ENCODE peak calls at places on chromosomes 5 and 9, in ten cellular contexts. L is activated naive CD4-positive, alpha-beta T cell treated with anti-CD3 and anti-CD28 coated beads for 36 hours; R is stimulated activated CD8-positive, alpha-beta memory T cell treated with anti-CD3 and anti-CD28 coated beads, Interleukin-4, amount 100 ng/mL, for 4 hours; K is ecto neural progenitor cell; Y is midbrain; D is NCI-H1092 treated with DMSO at 0.1 percent for 48 hours; N is cerebellar cortex; E is HTR-8/SVneo; F is nephron progenitor cell; G is caudate nucleus. S is an unnamed sample.

GRCh38 chr9:132744881-132745761 is 74.9 kb downstream of the GTF3C4 start:
- DNase-seq in K (no peak), E (no peak), R (no peak), L (peak), D (no peak), N (no peak), Y (no peak), G (no peak), F (peak), S (peak)

GRCh38 chr9:88310310-88310980 is 77.8 kb upstream of the SPIN1 start:
- DNase-seq in D (no peak), Y (no peak), E (no peak), G (no peak), L (no peak), R (no peak), F (no peak), N (peak), K (peak), S (no peak)

GRCh38 chr9:111431684-111432083 is 52.5 kb downstream of the ECPAS start:
- DNase-seq in F (no peak), Y (no peak), N (no peak), E (no peak), L (no peak), K (no peak), D (no peak), G (no peak), R (no peak), S (no peak)

GRCh38 chr5:40334242-40334635 is 345.5 kb upstream of the PTGER4 start:
- DNase-seq in Y (no peak), F (no peak), K (no peak), R (no peak), L (no peak), E (no peak), D (no peak), G (no peak), N (no peak), S (no peak)

GRCh38 chr5:142499591-142500384 is 175.0 kb upstream of the SPRY4 start:
- DNase-seq in N (no peak), G (no peak), R (no peak), E (no peak), K (no peak), L (no peak), Y (no peak), F (no peak), D (peak), S (no peak)

GRCh38 chr5:38393636-38394035 is 135.3 kb downstream of the EGFLAM start:
- DNase-seq in L (no peak), N (no peak), Y (no peak), D (no peak), G (no peak), R (no peak), K (no peak), E (no peak), F (no peak), S (no peak)

GRCh38 chr9:36877239-36877638 is 156.8 kb downstream of the PAX5 start:
- DNase-seq in K (no peak), G (no peak), Y (no peak), L (no peak), R (no peak), N (no peak), E (no peak), D (no peak), F (no peak), S (no peak)

GRCh38 chr5:149063901-149064478 is 1.1 kb upstream of the SH3TC2 start:
- DNase-seq in R (no peak), D (no peak), N (no peak), L (no peak), Y (no peak), E (no peak), K (no peak), G (no peak), F (no peak), S (no peak)

GRCh38 chr5:112005533-112005926 is 248.5 kb upstream of the NREP start:
- DNase-seq in F (no peak), G (no peak), D (no peak), K (no peak), R (no peak), N (no peak), E (no peak), L (no peak), Y (no peak), S (no peak)

GRCh38 chr5:73482383-73483193 is 15.7 kb upstream of the BTF3 start:
- DNase-seq in G (no peak), D (peak), E (no peak), Y (no peak), L (no peak), R (no peak), K (no peak), F (no peak), N (no peak), S (peak)

GRCh38 chr5:127092690-127093089 is 19.4 kb upstream of the C5orf63 start:
- DNase-seq in N (no peak), Y (no peak), R (no peak), E (peak), L (no peak), F (no peak), G (no peak), K (no peak), D (no peak), S (peak)

GRCh38 chr5:151684690-151685361 is 1.9 kb downstream of the SPARC start:
- DNase-seq in G (no peak), E (peak), F (peak), D (no peak), R (no peak), L (no peak), N (peak), Y (peak), K (peak), S (no peak)

GRCh38 chr9:91089405-91090131 is 272.1 kb downstream of the AUH start:
- DNase-seq in R (no peak), D (peak), G (no peak), Y (no peak), F (no peak), E (peak), L (peak), K (no peak), N (peak), S (peak)

GRCh38 chr5:53426517-53426839 is 54.0 kb upstream of the FST start:
- DNase-seq in K (no peak), R (no peak), N (no peak), D (no peak), Y (no peak), E (no peak), G (no peak), L (no peak), F (no peak), S (no peak)

GRCh38 chr5:191949-192690 is 825 bp downstream of the LRRC14B start:
- DNase-seq in L (no peak), E (no peak), G (no peak), Y (no peak), D (no peak), R (no peak), N (no peak), F (no peak), K (no peak), S (no peak)

GRCh38 chr9:4904322-4905134 is 80.5 kb upstream of the JAK2 start:
- DNase-seq in G (no peak), E (no peak), N (no peak), F (no peak), Y (no peak), K (no peak), R (no peak), L (no peak), D (peak), S (no peak)

GRCh38 chr9:35489313-35490154 is at the start of gene RUSC2:
- DNase-seq in N (peak), L (peak), K (peak), G (no peak), R (peak), E (peak), F (peak), D (peak), Y (peak), S (peak)

GRCh38 chr9:11045589-11045988 is 432.8 kb upstream of the PTPRD start:
- DNase-seq in L (no peak), K (no peak), N (no peak), G (no peak), Y (no peak), F (no peak), D (no peak), E (no peak), R (no peak), S (no peak)

GRCh38 chr9:116005267-116005666 is 148.3 kb upstream of the PAPPA start:
- DNase-seq in N (no peak), G (no peak), Y (no peak), D (no peak), F (no peak), K (no peak), R (no peak), E (no peak), L (no peak), S (no peak)

GRCh38 chr9:87119328-87119881 is 172.1 kb upstream of the GAS1 start:
- DNase-seq in Y (no peak), N (no peak), D (no peak), L (no peak), R (no peak), K (no peak), G (no peak), E (peak), F (no peak), S (no peak)

GRCh38 chr9:13596383-13596970 is 317.0 kb upstream of the MPDZ start:
- DNase-seq in D (no peak), R (no peak), E (no peak), G (no peak), L (no peak), K (no peak), N (no peak), F (no peak), Y (no peak), S (no peak)

GRCh38 chr9:5895782-5896181 is 5.1 kb downstream of the MLANA start:
- DNase-seq in F (no peak), D (no peak), E (no peak), G (no peak), R (no peak), Y (peak), N (no peak), K (no peak), L (no peak), S (no peak)

GRCh38 chr9:98108540-98109031 is 10.4 kb downstream of the TRIM14 start:
- DNase-seq in F (no peak), K (no peak), R (no peak), D (no peak), G (no peak), N (no peak), E (no peak), L (peak), Y (no peak), S (no peak)

GRCh38 chr9:136603216-136603615 is 57.4 kb upstream of the NOTCH1 start:
- DNase-seq in Y (no peak), E (no peak), D (no peak), F (no peak), N (no peak), L (no peak), G (no peak), K (no peak), R (no peak), S (no peak)

GRCh38 chr5:38808666-38809343 is 37.0 kb upstream of the OSMR start:
- DNase-seq in Y (no peak), R (no peak), E (no peak), L (no peak), K (no peak), N (no peak), F (no peak), D (no peak), G (no peak), S (no peak)

GRCh38 chr9:112332977-112333638 is at the start of gene PTBP3:
- DNase-seq in D (peak), N (no peak), F (peak), Y (peak), E (peak), G (no peak), K (peak), L (peak), R (peak), S (peak)

GRCh38 chr9:35108946-35109575 is 6.1 kb upstream of the STOML2 start:
- DNase-seq in F (no peak), D (no peak), G (no peak), K (no peak), E (no peak), L (no peak), Y (no peak), R (no peak), N (no peak), S (no peak)

GRCh38 chr9:132412089-132412488 is 2.1 kb downstream of the CFAP77 start:
- DNase-seq in Y (no peak), L (peak), G (no peak), F (peak), K (peak), D (peak), N (peak), R (no peak), E (peak), S (peak)

GRCh38 chr9:111728143-111728542 is 66.6 kb downstream of the SHOC1 start:
- DNase-seq in N (no peak), R (no peak), K (no peak), G (no peak), E (no peak), D (no peak), F (no peak), L (no peak), Y (no peak), S (no peak)

GRCh38 chr9:28234133-28234898 is 661.0 kb upstream of the C9orf72 start:
- DNase-seq in L (no peak), F (no peak), Y (no peak), D (no peak), R (no peak), E (no peak), G (no peak), N (no peak), K (no peak), S (no peak)

GRCh38 chr9:126861707-126862460 is 1.4 kb downstream of the ZBTB34 start:
- DNase-seq in K (peak), G (no peak), N (no peak), Y (no peak), R (no peak), E (no peak), F (no peak), L (peak), D (no peak), S (no peak)

S was measured in NCI-H510A treated with DMSO at 0.1 percent for 48 hours.